ENCODE peak calls at places on chromosomes 2 and 18, in five cellular contexts. B is breast epithelium; D is heart left ventricle; J is colonic mucosa; A is CD8-positive, alpha-beta T cell. W is an unnamed sample.

GRCh38 chr18:33873127-33873526 is 295.1 kb downstream of the ASXL3 start:
- DNase-seq in B (no peak), D (no peak), J (no peak), A (no peak), W (no peak)

GRCh38 chr2:20097889-20098714 is 46.7 kb upstream of the LAPTM4A start:
- DNase-seq in B (peak; percentile 78), D (peak; percentile 81), J (peak; percentile 86), A (peak; percentile 60), W (peak; percentile 90)

GRCh38 chr2:176398783-176399182 is 129.5 kb downstream of the MTX2 start:
- DNase-seq in B (no peak), D (no peak), J (no peak), A (no peak), W (no peak)

GRCh38 chr2:153077311-153077710 is 358.9 kb downstream of the ARL6IP6 start:
- DNase-seq in B (no peak), D (no peak), J (no peak), A (no peak), W (no peak)

GRCh38 chr2:127413200-127413599 is 5.0 kb upstream of the PROC start:
- DNase-seq in B (no peak), D (no peak), J (no peak), A (no peak), W (no peak)

GRCh38 chr2:230650585-230651137 is 62.0 kb upstream of the CAB39 start:
- DNase-seq in B (no peak), D (no peak), J (no peak), A (no peak), W (no peak)

GRCh38 chr2:158457826-158458616 is 1.3 kb downstream of the PKP4 start:
- DNase-seq in B (peak; percentile 81), D (peak; percentile 60), J (peak; percentile 85), A (peak; percentile 27), W (no peak)

GRCh38 chr2:54411801-54412354 is 44.2 kb upstream of the SPTBN1 start:
- DNase-seq in B (no peak), D (no peak), J (no peak), A (no peak), W (no peak)

GRCh38 chr2:140473851-140474250 is 1657.0 kb downstream of the LRP1B start:
- DNase-seq in B (no peak), D (no peak), J (no peak), A (no peak), W (no peak)

GRCh38 chr2:237566401-237567235 is at the start of gene PRLH:
- DNase-seq in B (no peak), D (peak; percentile 21), J (no peak), A (no peak), W (no peak)

GRCh38 chr2:73063472-73063871 is 8.0 kb downstream of the SFXN5 start:
- DNase-seq in B (no peak), D (no peak), J (no peak), A (no peak), W (no peak)

GRCh38 chr2:117967981-117968723 is 45.7 kb downstream of the CCDC93 start:
- DNase-seq in B (no peak), D (no peak), J (no peak), A (no peak), W (no peak)

GRCh38 chr2:201816674-201817073 is 10.3 kb downstream of the CDK15 start:
- DNase-seq in B (no peak), D (no peak), J (no peak), A (no peak), W (no peak)

GRCh38 chr2:189305291-189305943 is 125.9 kb upstream of the COL5A2 start:
- DNase-seq in B (no peak), D (no peak), J (no peak), A (no peak), W (no peak)

GRCh38 chr2:205482399-205483065 is 199.8 kb upstream of the NRP2 start:
- DNase-seq in B (no peak), D (no peak), J (no peak), A (no peak), W (no peak)

GRCh38 chr2:40087927-40088326 is 308.9 kb upstream of the THUMPD2 start:
- DNase-seq in B (no peak), D (no peak), J (no peak), A (no peak), W (no peak)

GRCh38 chr18:77102246-77103040 is 30.1 kb downstream of the MBP start:
- DNase-seq in B (no peak), D (no peak), J (no peak), A (no peak), W (no peak)

GRCh38 chr2:120228503-120228902 is 5.3 kb upstream of the TMEM185B start:
- DNase-seq in B (no peak), D (no peak), J (no peak), A (no peak), W (no peak)

GRCh38 chr18:63210531-63210930 is 109.0 kb downstream of the BCL2 start:
- DNase-seq in B (no peak), D (no peak), J (no peak), A (no peak), W (no peak)
- H3K4me1 ChIP-seq in B (no peaks in the 10 kb centered on the region), D (peaks cover 15% of the 10 kb centered on the region), J (peaks cover 9% of the 10 kb centered on the region), A (peaks cover 96% of the 10 kb centered on the region), W (peaks cover 14% of the 10 kb centered on the region)

DNA sequence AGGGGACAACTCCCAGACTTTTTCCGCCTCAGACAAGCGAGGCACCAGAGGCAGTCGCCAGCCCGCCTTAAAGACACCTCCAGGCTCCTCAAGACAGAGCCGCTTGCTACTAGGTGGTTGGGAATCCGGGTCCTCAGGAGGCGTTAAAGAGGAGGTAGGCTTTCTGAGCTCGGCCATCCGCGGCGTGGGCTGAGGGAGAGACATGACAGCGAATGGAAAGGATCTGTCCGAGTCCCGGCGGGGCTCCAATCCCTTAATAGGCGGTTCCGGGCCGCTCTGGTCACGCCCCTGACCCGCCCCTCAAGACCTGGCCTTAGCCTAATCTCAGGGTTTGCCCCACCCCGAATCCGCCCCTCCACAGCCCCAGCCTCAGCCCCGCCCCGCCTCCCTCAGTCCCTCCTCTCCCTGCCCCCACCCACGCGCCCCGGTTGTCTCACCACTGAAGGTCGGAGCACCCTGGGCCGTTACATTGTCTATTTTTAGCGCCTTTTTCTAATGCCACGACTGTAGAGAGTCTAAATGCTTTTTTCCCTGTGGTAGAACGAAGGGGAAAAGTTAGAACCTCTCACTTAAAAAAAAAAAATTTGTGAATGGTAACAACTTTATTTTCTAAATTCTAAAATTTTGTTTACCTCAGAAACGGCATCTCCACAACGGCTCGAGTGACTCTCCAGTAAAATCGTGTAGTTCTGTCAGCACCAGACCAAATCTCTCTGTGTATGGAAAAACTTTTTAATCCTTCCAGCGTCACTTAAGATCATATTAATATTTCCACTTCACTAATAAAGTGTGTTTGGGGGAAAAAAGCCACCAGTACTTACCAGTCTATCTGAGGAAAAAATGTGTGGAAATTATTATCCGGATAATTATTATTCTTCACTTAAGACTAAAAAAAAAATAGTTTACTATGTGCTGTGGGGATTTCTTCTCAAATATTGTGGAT is at the start of gene RAD51AP2:
- DNase-seq in B (peak; percentile 81), D (peak; percentile 94), J (peak; percentile 80), A (no peak), W (peak; percentile 87)
- H3K27ac ChIP-seq in B (peak within 1 kb of the TSS; percentile 53), D (peak within 1 kb of the TSS; percentile 83), J (no peak within 1 kb of the TSS), A (no peak within 1 kb of the TSS), W (peak within 1 kb of the TSS; percentile 90)

GRCh38 chr2:181308731-181309130 is 148.5 kb upstream of the ITGA4 start:
- DNase-seq in B (no peak), D (no peak), J (no peak), A (no peak), W (no peak)
- H3K4me1 ChIP-seq in B (no peaks in the 10 kb centered on the region), D (peaks cover 16% of the 10 kb centered on the region), J (no peaks in the 10 kb centered on the region), A (peaks cover 89% of the 10 kb centered on the region), W (no peaks in the 10 kb centered on the region)

DNA sequence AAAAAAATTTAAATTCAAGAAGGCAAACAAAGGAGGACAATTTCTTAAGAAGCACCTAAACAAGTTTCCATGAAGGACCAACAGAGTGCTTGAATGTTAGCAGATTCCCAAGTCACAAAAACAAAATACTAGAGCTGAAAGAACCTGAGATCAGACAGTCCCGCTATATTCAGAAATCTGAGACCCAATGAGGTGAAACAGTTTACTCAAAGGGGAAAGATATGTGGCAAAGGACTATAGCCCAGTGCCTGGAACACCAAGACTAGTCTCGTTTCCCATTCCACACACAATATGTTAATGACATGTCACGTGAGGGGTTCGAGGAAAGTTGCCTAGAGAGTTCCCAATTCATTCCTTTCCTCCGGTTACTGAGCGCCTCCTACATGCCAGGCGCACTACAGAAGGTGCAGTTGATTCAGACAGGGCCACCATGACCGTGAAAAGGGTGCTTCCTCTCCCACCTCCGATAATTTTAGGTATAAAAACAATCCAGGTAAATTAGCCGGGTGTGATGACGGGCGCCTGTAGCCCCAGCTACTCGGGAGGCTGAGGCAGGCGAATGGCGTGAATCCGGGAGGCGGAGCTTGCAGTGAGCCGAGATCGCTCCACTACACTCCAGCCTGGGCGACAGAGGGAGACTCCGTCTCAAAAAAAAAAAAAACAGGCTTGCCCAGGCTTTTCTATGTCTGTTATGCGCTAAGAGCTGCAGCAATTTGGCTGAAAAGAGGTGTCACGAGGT is 617 bp downstream of the SRBD1 start:
- DNase-seq in B (peak; percentile 27), D (peak; percentile 47), J (peak; percentile 72), A (peak; percentile 17), W (peak; percentile 22)
- H3K27ac ChIP-seq in B (peak overlapping the region; percentile 83), D (peak overlapping the region; percentile 89), J (peak overlapping the region; percentile 80), A (peak overlapping the region; percentile 82), W (peak overlapping the region; percentile 91)